ENCODE peak calls at places on chromosomes 16 and 17, in ten cellular contexts. D, J, B, R, M, Q, W, V, X and F are unnamed samples. For H3K4me1 and H3K36me3, the result is how much of the 10 kb centered on the place peaks cover.

GRCh38 chr17:11644265-11645212 is 46.3 kb downstream of the DNAH9 start:
- DNase-seq in D (peak), J (peak), B (peak), R (peak), M (peak), Q (no peak), W (peak), V (peak), X (peak), F (peak)

GRCh38 chr17:29378495-29378894 is 11.7 kb upstream of the TAOK1 start:
- DNase-seq in D (no peak), J (no peak), B (no peak), R (no peak), M (no peak), Q (no peak), W (no peak), V (no peak), X (no peak), F (no peak)

GRCh38 chr17:49834118-49834743 is 13.6 kb downstream of the TAC4 start:
- DNase-seq in D (no peak), J (no peak), B (no peak), R (no peak), M (no peak), Q (no peak), W (no peak), V (no peak), X (no peak), F (no peak)

GRCh38 chr17:31857920-31858646 is 961 bp downstream of the COPRS start:
- DNase-seq in D (no peak), J (no peak), B (no peak), R (no peak), M (no peak), Q (no peak), W (no peak), V (no peak), X (peak), F (no peak)

GRCh38 chr17:56737741-56738161 is 96.0 kb downstream of the C17orf67 start:
- DNase-seq in D (no peak), J (no peak), B (no peak), R (no peak), M (peak), Q (no peak), W (no peak), V (no peak), X (peak), F (peak)

GRCh38 chr16:2273484-2273883 is 5.6 kb upstream of the RNPS1 start:
- DNase-seq in D (no peak), J (no peak), B (no peak), R (no peak), M (no peak), Q (no peak), W (no peak), V (no peak), X (no peak), F (no peak)

GRCh38 chr16:10992797-10993196 is 48.4 kb downstream of the CLEC16A start:
- DNase-seq in D (no peak), J (peak), B (no peak), R (no peak), M (peak), Q (no peak), W (no peak), V (peak), X (peak), F (peak)

GRCh38 chr17:14621826-14622621 is 321.1 kb downstream of the HS3ST3B1 start:
- DNase-seq in D (no peak), J (no peak), B (no peak), R (no peak), M (no peak), Q (no peak), W (no peak), V (no peak), X (no peak), F (no peak)

GRCh38 chr17:59762022-59762825 is 54.8 kb downstream of the VMP1 start:
- DNase-seq in D (no peak), J (no peak), B (no peak), R (no peak), M (no peak), Q (no peak), W (no peak), V (no peak), X (peak), F (no peak)

GRCh38 chr16:68658258-68658973 is 13.3 kb downstream of the CDH3 start:
- DNase-seq in D (no peak), J (peak), B (no peak), R (peak), M (no peak), Q (no peak), W (peak), V (peak), X (peak), F (peak)

GRCh38 chr17:16215965-16216316 is 607 bp upstream of the NCOR1 start:
- DNase-seq in D (peak), J (no peak), B (peak), R (peak), M (no peak), Q (no peak), W (no peak), V (no peak), X (no peak), F (peak)

GRCh38 chr17:40556198-40556661 is 9.0 kb downstream of the CCR7 start:
- DNase-seq in D (no peak), J (no peak), B (no peak), R (no peak), M (peak), Q (peak), W (no peak), V (no peak), X (no peak), F (no peak)

GRCh38 chr17:64492481-64493109 is 4.3 kb downstream of the POLG2 start:
- DNase-seq in D (no peak), J (no peak), B (no peak), R (no peak), M (no peak), Q (no peak), W (no peak), V (no peak), X (no peak), F (no peak)

GRCh38 chr16:77330332-77331043 is 104.3 kb downstream of the ADAMTS18 start:
- DNase-seq in D (no peak), J (no peak), B (no peak), R (no peak), M (no peak), Q (no peak), W (peak), V (no peak), X (no peak), F (no peak)

GRCh38 chr16:52257534-52257933 is 289.4 kb downstream of the TOX3 start:
- DNase-seq in D (no peak), J (no peak), B (no peak), R (no peak), M (no peak), Q (no peak), W (no peak), V (no peak), X (no peak), F (no peak)

GRCh38 chr16:52256310-52257078 is 290.4 kb downstream of the TOX3 start:
- DNase-seq in D (no peak), J (no peak), B (no peak), R (no peak), M (no peak), Q (no peak), W (no peak), V (no peak), X (no peak), F (no peak)

GRCh38 chr16:52254753-52255152 is 292.2 kb downstream of the TOX3 start:
- DNase-seq in D (no peak), J (no peak), B (no peak), R (no peak), M (no peak), Q (no peak), W (no peak), V (no peak), X (no peak), F (no peak)

GRCh38 chr16:52251495-52251894 is 295.4 kb downstream of the TOX3 start:
- DNase-seq in D (no peak), J (no peak), B (no peak), R (no peak), M (no peak), Q (no peak), W (peak), V (no peak), X (peak), F (no peak)

DNA sequence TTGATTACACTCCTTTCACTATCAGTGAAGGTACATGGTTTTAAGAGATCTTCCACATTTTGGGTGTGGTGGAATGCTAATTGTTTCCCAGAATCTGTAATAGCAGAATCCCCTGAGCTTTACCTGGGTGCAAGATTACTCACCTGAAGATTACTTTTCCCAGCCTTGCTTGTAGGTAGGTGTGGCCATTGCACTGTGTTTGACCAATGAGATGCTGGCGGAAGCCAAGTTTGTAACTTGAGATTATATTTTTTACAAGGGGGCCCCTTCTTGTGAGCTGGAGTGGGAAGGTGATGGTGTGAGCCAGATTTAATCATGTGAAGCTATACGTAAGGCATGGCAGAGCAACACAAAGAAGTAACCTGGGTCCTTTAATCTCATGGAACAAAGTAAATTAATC is 294.3 kb downstream of the TOX3 start:
- DNase-seq in D (no peak), J (no peak), B (no peak), R (no peak), M (no peak), Q (no peak), W (no peak), V (no peak), X (no peak), F (no peak)
- H3K4me1 ChIP-seq in D (under half), J (under half), B (under half), R (under half), M (under half), Q (under half), W (under half), V (under half), X (under half), F (under half)

GRCh38 chr16:78584213-78584860 is 484.9 kb downstream of the WWOX start:
- DNase-seq in D (no peak), J (no peak), B (no peak), R (no peak), M (no peak), Q (no peak), W (no peak), V (no peak), X (no peak), F (no peak)

GRCh38 chr16:78589331-78589730 is 489.9 kb downstream of the WWOX start:
- DNase-seq in D (no peak), J (no peak), B (no peak), R (peak), M (no peak), Q (no peak), W (no peak), V (no peak), X (no peak), F (no peak)

GRCh38 chr16:78579020-78579419 is 479.6 kb downstream of the WWOX start:
- DNase-seq in D (no peak), J (no peak), B (no peak), R (no peak), M (no peak), Q (no peak), W (no peak), V (no peak), X (no peak), F (no peak)

DNA sequence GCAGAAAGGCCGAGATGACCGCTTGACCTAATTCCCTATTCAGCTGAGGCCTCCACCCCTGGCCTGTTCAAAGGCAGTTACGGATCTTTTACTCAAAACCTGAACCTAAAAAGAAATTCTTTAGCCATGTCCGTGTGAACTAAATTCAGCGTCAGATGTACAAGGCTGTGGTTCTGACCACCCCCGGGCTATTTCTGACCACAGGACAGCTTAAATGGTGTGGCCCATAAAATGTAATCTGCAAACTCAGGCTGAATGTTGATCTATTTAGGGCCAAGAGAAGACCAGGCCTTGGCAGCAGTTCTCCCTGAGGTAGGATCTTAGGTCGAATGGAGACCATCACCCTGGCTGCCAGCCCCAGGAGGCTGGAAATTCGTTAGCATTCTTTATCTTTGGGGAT is 485.5 kb downstream of the WWOX start:
- DNase-seq in D (no peak), J (no peak), B (no peak), R (no peak), M (no peak), Q (no peak), W (no peak), V (no peak), X (no peak), F (no peak)
- H3K4me3 ChIP-seq in D (no peak), J (no peak), B (no peak), R (no peak), M (no peak), Q (no peak), W (no peak), V (no peak), X (no peak), F (no peak)

DNA sequence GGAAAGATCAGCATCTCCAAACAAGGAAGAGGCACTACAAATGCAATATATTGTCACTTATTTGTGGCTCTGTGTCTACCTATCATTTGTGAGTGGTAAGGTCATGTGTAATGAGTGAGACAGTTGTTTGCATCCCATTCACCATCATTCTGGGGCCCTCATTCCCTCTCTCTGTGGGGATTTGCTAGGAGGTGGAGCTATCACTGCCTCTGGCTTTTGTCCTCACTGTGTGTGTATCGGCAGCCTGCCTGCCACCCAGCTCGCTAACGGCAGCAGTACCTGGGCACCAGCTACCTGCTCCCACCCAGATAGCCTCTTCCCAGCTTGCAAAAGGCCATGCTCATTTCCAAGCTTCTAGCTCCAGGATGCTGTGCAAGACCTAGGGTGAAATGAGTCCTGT is 379.2 kb upstream of the ZFHX3 start:
- DNase-seq in D (no peak), J (no peak), B (no peak), R (no peak), M (no peak), Q (no peak), W (peak), V (no peak), X (no peak), F (no peak)
- H3K36me3 ChIP-seq in D (under half), J (under half), B (under half), R (under half), M (under half), Q (under half), W (under half), V (under half), X (under half), F (under half)

GRCh38 chr17:36926701-36927100 is 10.6 kb upstream of the LHX1 start:
- DNase-seq in D (no peak), J (no peak), B (no peak), R (no peak), M (no peak), Q (no peak), W (no peak), V (no peak), X (no peak), F (no peak)

GRCh38 chr17:36930501-36930900 is 6.8 kb upstream of the LHX1 start:
- DNase-seq in D (no peak), J (no peak), B (no peak), R (no peak), M (no peak), Q (no peak), W (no peak), V (no peak), X (no peak), F (no peak)

GRCh38 chr17:36926226-36926625 is 11.0 kb upstream of the LHX1 start:
- DNase-seq in D (no peak), J (no peak), B (no peak), R (no peak), M (no peak), Q (no peak), W (no peak), V (no peak), X (no peak), F (no peak)

GRCh38 chr17:36931096-36931696 is 6.1 kb upstream of the LHX1 start:
- DNase-seq in D (no peak), J (no peak), B (no peak), R (no peak), M (no peak), Q (no peak), W (no peak), V (no peak), X (no peak), F (no peak)

DNA sequence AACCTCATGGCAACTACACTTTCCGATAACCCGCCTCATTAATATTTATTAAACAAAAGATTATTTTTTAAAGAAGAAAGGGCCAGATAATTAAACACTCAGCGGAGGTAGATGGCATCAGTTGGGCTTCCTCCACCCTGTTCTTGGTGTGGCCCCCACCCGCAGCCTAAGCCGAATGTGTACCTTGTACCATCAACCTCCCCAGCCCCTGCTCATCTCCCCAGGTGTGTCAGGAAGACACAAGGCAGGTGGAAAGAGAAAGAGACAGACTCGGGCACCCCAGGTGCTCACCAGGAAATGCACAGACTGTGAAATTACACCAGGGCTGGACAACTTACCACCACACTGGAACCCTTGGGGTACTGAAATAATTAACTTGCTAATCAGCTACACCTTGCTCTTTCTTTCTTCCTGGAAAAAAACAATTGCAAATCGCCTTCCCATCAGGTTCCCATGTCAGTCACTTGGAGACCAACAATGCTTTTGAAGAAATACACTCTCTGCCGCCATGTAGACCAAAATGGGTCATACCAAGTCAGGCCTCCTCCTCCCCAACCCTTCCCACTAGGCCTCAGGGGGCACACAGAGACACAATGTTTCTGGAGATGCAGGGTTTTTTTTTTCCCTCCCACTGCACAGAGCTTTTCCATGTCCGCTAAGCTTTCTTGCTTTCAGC is 8.7 kb upstream of the LHX1 start:
- DNase-seq in D (no peak), J (no peak), B (no peak), R (no peak), M (no peak), Q (no peak), W (no peak), V (no peak), X (no peak), F (no peak)
- H3K4me1 ChIP-seq in D (under half), J (under half), B (under half), R (under half), M (under half), Q (under half), W (under half), V (under half), X (under half), F (under half)

DNA sequence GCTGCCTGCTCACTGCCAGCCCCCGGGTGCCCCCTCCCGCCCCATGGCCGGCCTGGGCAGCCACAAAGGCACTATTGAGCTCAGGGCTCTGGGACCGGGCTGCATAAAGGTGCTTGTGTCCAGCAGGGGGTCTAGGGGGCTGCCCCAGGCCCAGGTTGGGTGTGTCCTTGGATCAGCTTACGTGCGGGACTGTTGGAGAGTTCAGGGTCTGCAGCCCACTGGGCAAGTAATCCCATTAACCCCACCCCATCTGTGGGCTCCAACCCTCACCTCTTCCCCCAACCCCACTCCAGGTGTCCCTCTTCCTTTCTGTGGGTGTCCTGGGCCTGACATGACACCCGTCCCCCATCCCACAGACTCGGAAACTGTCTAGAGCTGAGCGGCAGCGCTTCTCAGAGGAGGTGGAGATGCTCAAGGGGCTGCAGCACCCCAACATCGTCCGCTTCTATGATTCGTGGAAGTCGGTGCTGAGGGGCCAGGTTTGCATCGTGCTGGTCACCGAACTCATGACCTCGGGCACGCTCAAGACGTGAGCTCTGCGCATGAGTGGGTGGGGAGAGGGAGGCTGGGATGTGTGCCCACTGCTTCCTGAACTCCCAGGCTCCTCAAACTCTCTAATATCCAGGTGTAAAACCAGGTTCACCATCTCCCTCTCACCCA is 2.1 kb downstream of the WNK4 start:
- DNase-seq in D (no peak), J (no peak), B (no peak), R (no peak), M (no peak), Q (no peak), W (no peak), V (no peak), X (no peak), F (no peak)
- H3K4me3 ChIP-seq in D (no peak), J (no peak), B (no peak), R (no peak), M (peak), Q (no peak), W (no peak), V (no peak), X (no peak), F (no peak)

GRCh38 chr17:19676901-19677300 is 28.4 kb downstream of the ALDH3A2 start:
- DNase-seq in D (no peak), J (peak), B (no peak), R (peak), M (no peak), Q (no peak), W (no peak), V (no peak), X (no peak), F (no peak)
- H3K36me3 ChIP-seq in D (under half), J (half or more), B (under half), R (under half), M (under half), Q (under half), W (under half), V (under half), X (under half), F (under half)

GRCh38 chr16:67528222-67528869 is at the start of gene RIPOR1:
- DNase-seq in D (no peak), J (peak), B (no peak), R (no peak), M (peak), Q (peak), W (peak), V (no peak), X (no peak), F (peak)

GRCh38 chr16:67525176-67525860 is 3.3 kb upstream of the RIPOR1 start:
- DNase-seq in D (no peak), J (peak), B (no peak), R (no peak), M (no peak), Q (no peak), W (no peak), V (no peak), X (peak), F (no peak)

GRCh38 chr16:67529639-67530012 is 997 bp downstream of the RIPOR1 start:
- DNase-seq in D (no peak), J (no peak), B (no peak), R (no peak), M (no peak), Q (no peak), W (peak), V (no peak), X (peak), F (no peak)

GRCh38 chr16:67528870-67529638 is 425 bp downstream of the RIPOR1 start:
- DNase-seq in D (no peak), J (peak), B (no peak), R (no peak), M (no peak), Q (no peak), W (peak), V (no peak), X (peak), F (peak)

GRCh38 chr16:67526149-67526732 is 2.4 kb upstream of the RIPOR1 start:
- DNase-seq in D (no peak), J (no peak), B (no peak), R (no peak), M (no peak), Q (no peak), W (no peak), V (no peak), X (peak), F (no peak)
- H3K4me1 ChIP-seq in D (under half), J (half or more), B (under half), R (under half), M (under half), Q (under half), W (under half), V (under half), X (under half), F (under half)